ENCODE peak calls at places on chromosome 21, in four cellular contexts. One of them, this sample, is unnamed.

GRCh38 chr21:46457801-46458314 is 833 bp upstream of the DIP2A start:
- DNase-seq in memory B cell: peak; percentile 13
- DNase-seq in stomach: peak; percentile 30
- DNase-seq in stimulated activated CD4-positive, alpha-beta T cell treated with anti-CD3 and anti-CD28 coated beads, Interleukin-1b, Interleukin-23, amount 100 ng/mL, for 24 hours: no peak
- DNase-seq in this sample: peak; percentile 56

GRCh38 chr21:45788198-45788597 is 144.7 kb downstream of the PCBP3 start:
- DNase-seq in stomach: no peak
- DNase-seq in stimulated activated CD4-positive, alpha-beta T cell treated with anti-CD3 and anti-CD28 coated beads, Interleukin-1b, Interleukin-23, amount 100 ng/mL, for 24 hours: no peak
- DNase-seq in memory B cell: no peak
- DNase-seq in this sample: no peak

GRCh38 chr21:38448619-38449186 is 49.6 kb downstream of the ERG start:
- DNase-seq in stomach: no peak
- DNase-seq in memory B cell: no peak
- DNase-seq in stimulated activated CD4-positive, alpha-beta T cell treated with anti-CD3 and anti-CD28 coated beads, Interleukin-1b, Interleukin-23, amount 100 ng/mL, for 24 hours: no peak
- DNase-seq in this sample: no peak

GRCh38 chr21:37564924-37565529 is 198.5 kb downstream of the DYRK1A start:
- DNase-seq in stomach: no peak
- DNase-seq in stimulated activated CD4-positive, alpha-beta T cell treated with anti-CD3 and anti-CD28 coated beads, Interleukin-1b, Interleukin-23, amount 100 ng/mL, for 24 hours: no peak
- DNase-seq in memory B cell: no peak
- DNase-seq in this sample: peak; percentile 30

GRCh38 chr21:32727728-32728454 is at the start of gene SYNJ1:
- DNase-seq in stomach: peak; percentile 96
- DNase-seq in stimulated activated CD4-positive, alpha-beta T cell treated with anti-CD3 and anti-CD28 coated beads, Interleukin-1b, Interleukin-23, amount 100 ng/mL, for 24 hours: peak; percentile 92
- DNase-seq in memory B cell: peak; percentile 94
- DNase-seq in this sample: peak; percentile 95

GRCh38 chr21:18614327-18614726 is 210.7 kb upstream of the TMPRSS15 start:
- DNase-seq in stomach: no peak
- DNase-seq in memory B cell: no peak
- DNase-seq in stimulated activated CD4-positive, alpha-beta T cell treated with anti-CD3 and anti-CD28 coated beads, Interleukin-1b, Interleukin-23, amount 100 ng/mL, for 24 hours: no peak
- DNase-seq in this sample: no peak

GRCh38 chr21:43948740-43949498 is 63.2 kb upstream of the TRAPPC10 start:
- DNase-seq in memory B cell: no peak
- DNase-seq in stomach: no peak
- DNase-seq in stimulated activated CD4-positive, alpha-beta T cell treated with anti-CD3 and anti-CD28 coated beads, Interleukin-1b, Interleukin-23, amount 100 ng/mL, for 24 hours: no peak
- DNase-seq in this sample: no peak

GRCh38 chr21:37780991-37781983 is 135.0 kb downstream of the KCNJ6 start:
- DNase-seq in stimulated activated CD4-positive, alpha-beta T cell treated with anti-CD3 and anti-CD28 coated beads, Interleukin-1b, Interleukin-23, amount 100 ng/mL, for 24 hours: no peak
- DNase-seq in memory B cell: no peak
- DNase-seq in stomach: no peak
- DNase-seq in this sample: no peak

GRCh38 chr21:26941436-26941835 is 25.5 kb downstream of the ADAMTS5 start:
- DNase-seq in memory B cell: no peak
- DNase-seq in stomach: no peak
- DNase-seq in stimulated activated CD4-positive, alpha-beta T cell treated with anti-CD3 and anti-CD28 coated beads, Interleukin-1b, Interleukin-23, amount 100 ng/mL, for 24 hours: no peak
- DNase-seq in this sample: no peak

GRCh38 chr21:40672602-40673001 is 174.4 kb downstream of the DSCAM start:
- DNase-seq in stomach: no peak
- DNase-seq in memory B cell: no peak
- DNase-seq in stimulated activated CD4-positive, alpha-beta T cell treated with anti-CD3 and anti-CD28 coated beads, Interleukin-1b, Interleukin-23, amount 100 ng/mL, for 24 hours: no peak
- DNase-seq in this sample: no peak

GRCh38 chr21:25838809-25839208 is 104.0 kb downstream of the GABPA start:
- DNase-seq in stimulated activated CD4-positive, alpha-beta T cell treated with anti-CD3 and anti-CD28 coated beads, Interleukin-1b, Interleukin-23, amount 100 ng/mL, for 24 hours: no peak
- DNase-seq in stomach: no peak
- DNase-seq in memory B cell: no peak
- DNase-seq in this sample: peak; percentile 57

GRCh38 chr21:45228171-45228641 is 59.5 kb downstream of the POFUT2 start:
- DNase-seq in stimulated activated CD4-positive, alpha-beta T cell treated with anti-CD3 and anti-CD28 coated beads, Interleukin-1b, Interleukin-23, amount 100 ng/mL, for 24 hours: peak; percentile 32
- DNase-seq in stomach: no peak
- DNase-seq in memory B cell: no peak
- DNase-seq in this sample: peak; percentile 90

GRCh38 chr21:25733859-25734653 is 648 bp downstream of the ATP5PF start:
- DNase-seq in memory B cell: no peak
- DNase-seq in stimulated activated CD4-positive, alpha-beta T cell treated with anti-CD3 and anti-CD28 coated beads, Interleukin-1b, Interleukin-23, amount 100 ng/mL, for 24 hours: peak; percentile 5
- DNase-seq in stomach: no peak
- DNase-seq in this sample: peak; percentile 16

GRCh38 chr21:35399706-35400105 is 350.6 kb upstream of the RUNX1 start:
- DNase-seq in stimulated activated CD4-positive, alpha-beta T cell treated with anti-CD3 and anti-CD28 coated beads, Interleukin-1b, Interleukin-23, amount 100 ng/mL, for 24 hours: no peak
- DNase-seq in memory B cell: no peak
- DNase-seq in stomach: no peak
- DNase-seq in this sample: no peak

GRCh38 chr21:45135868-45136267 is 61.5 kb downstream of the ADARB1 start:
- DNase-seq in stimulated activated CD4-positive, alpha-beta T cell treated with anti-CD3 and anti-CD28 coated beads, Interleukin-1b, Interleukin-23, amount 100 ng/mL, for 24 hours: no peak
- DNase-seq in stomach: no peak
- DNase-seq in memory B cell: no peak
- DNase-seq in this sample: no peak

GRCh38 chr21:45172408-45172807 is 98.0 kb downstream of the ADARB1 start:
- DNase-seq in stomach: no peak
- DNase-seq in stimulated activated CD4-positive, alpha-beta T cell treated with anti-CD3 and anti-CD28 coated beads, Interleukin-1b, Interleukin-23, amount 100 ng/mL, for 24 hours: no peak
- DNase-seq in memory B cell: no peak
- DNase-seq in this sample: no peak

GRCh38 chr21:42003051-42003461 is 7.1 kb downstream of the ZBTB21 start:
- DNase-seq in memory B cell: no peak
- DNase-seq in stimulated activated CD4-positive, alpha-beta T cell treated with anti-CD3 and anti-CD28 coated beads, Interleukin-1b, Interleukin-23, amount 100 ng/mL, for 24 hours: no peak
- DNase-seq in stomach: no peak
- DNase-seq in this sample: no peak

GRCh38 chr21:36202721-36203602 is 46.3 kb downstream of the DOP1B start:
- DNase-seq in stimulated activated CD4-positive, alpha-beta T cell treated with anti-CD3 and anti-CD28 coated beads, Interleukin-1b, Interleukin-23, amount 100 ng/mL, for 24 hours: no peak
- DNase-seq in memory B cell: no peak
- DNase-seq in stomach: no peak
- DNase-seq in this sample: peak; percentile 54

GRCh38 chr21:40902299-40902698 is 55.3 kb upstream of the DSCAM start:
- DNase-seq in stomach: peak; percentile 52
- DNase-seq in memory B cell: no peak
- DNase-seq in stimulated activated CD4-positive, alpha-beta T cell treated with anti-CD3 and anti-CD28 coated beads, Interleukin-1b, Interleukin-23, amount 100 ng/mL, for 24 hours: no peak
- DNase-seq in this sample: no peak

This sample was measured in MG63.